ENCODE peak calls at places on chromosomes 16 and 17, in eight cellular contexts. D is DND-41, L is A673, U is IMR-90, C is GM23248, Y is upper lobe of right lung, T is neural progenitor cell, K is colonic mucosa. B is an unnamed sample. For H3K4me1, the result is how much of the 10 kb centered on the place peaks cover.

GRCh38 chr17:20127660-20128413 is 118.7 kb downstream of the SPECC1 start:
- DNase-seq in T (no peak), C (peak), U (peak), D (no peak), K (no peak), Y (no peak), L (no peak), B (no peak)

GRCh38 chr16:88078111-88078775 is 127.0 kb downstream of the BANP start:
- DNase-seq in L (no peak), K (no peak), U (no peak), T (no peak), Y (no peak), C (no peak), D (no peak), B (peak)

GRCh38 chr17:41793749-41794602 is 7.5 kb upstream of the JUP start:
- DNase-seq in Y (no peak), K (peak), L (no peak), D (no peak), C (peak), U (peak), T (peak), B (no peak)

GRCh38 chr17:77282524-77283515 is 142.1 kb downstream of the SEC14L1 start:
- DNase-seq in L (no peak), Y (peak), T (peak), U (peak), D (no peak), K (peak), C (peak), B (no peak)

GRCh38 chr16:64391009-64391663 is 730.7 kb downstream of the CDH11 start:
- DNase-seq in L (no peak), Y (no peak), T (no peak), U (peak), D (no peak), K (no peak), C (peak), B (no peak)

GRCh38 chr16:78584213-78584860 is 484.9 kb downstream of the WWOX start:
- DNase-seq in K (no peak), L (peak), D (no peak), T (no peak), C (no peak), U (no peak), Y (no peak), B (no peak)

GRCh38 chr17:5237541-5238016 is 2.9 kb upstream of the SCIMP start:
- DNase-seq in T (peak), L (peak), C (peak), D (peak), U (peak), K (peak), Y (peak), B (peak)

GRCh38 chr16:74029122-74029805 is 267.4 kb upstream of the PSMD7 start:
- DNase-seq in U (no peak), Y (no peak), C (no peak), K (peak), D (no peak), T (no peak), L (no peak), B (no peak)

GRCh38 chr16:51355195-51355594 is 204.1 kb upstream of the SALL1 start:
- DNase-seq in T (no peak), U (no peak), D (no peak), K (no peak), C (no peak), Y (no peak), L (no peak), B (no peak)

GRCh38 chr17:49815761-49816281 is 27.3 kb downstream of the KAT7 start:
- DNase-seq in U (no peak), K (no peak), T (peak), D (no peak), C (peak), L (peak), Y (no peak), B (no peak)

GRCh38 chr16:12546918-12547607 is 256.6 kb downstream of the CPPED1 start:
- DNase-seq in D (no peak), Y (no peak), T (no peak), K (no peak), C (peak), U (peak), L (peak), B (no peak)

GRCh38 chr16:23182206-23182674 is 305 bp upstream of the SCNN1G start:
- DNase-seq in T (peak), Y (peak), C (peak), U (peak), D (no peak), K (peak), L (peak), B (peak)

GRCh38 chr16:22065252-22065651 is 27.1 kb upstream of the VWA3A start:
- DNase-seq in Y (no peak), D (no peak), L (no peak), U (no peak), T (no peak), C (no peak), K (no peak), B (no peak)

GRCh38 chr17:10790491-10791401 is 13.2 kb downstream of the TMEM238L start:
- DNase-seq in D (no peak), L (no peak), Y (no peak), U (no peak), T (no peak), C (peak), K (no peak), B (no peak)

GRCh38 chr17:58279736-58280479 is 827 bp downstream of the MPO start:
- DNase-seq in D (no peak), Y (peak), L (no peak), C (no peak), K (no peak), T (no peak), U (no peak), B (peak)

GRCh38 chr17:64503821-64504768 is 2.0 kb downstream of the DDX5 start:
- DNase-seq in U (no peak), D (no peak), K (no peak), Y (no peak), C (peak), T (no peak), L (no peak), B (no peak)

GRCh38 chr17:45221997-45222272 is 250 bp downstream of the FMNL1 start:
- DNase-seq in D (no peak), Y (no peak), C (peak), U (no peak), T (peak), L (no peak), K (no peak), B (peak)

GRCh38 chr17:57142925-57143324 is 57.9 kb downstream of the AKAP1 start:
- DNase-seq in D (no peak), C (peak), K (no peak), T (no peak), L (no peak), U (no peak), Y (no peak), B (no peak)

GRCh38 chr17:38879878-38880727 is 10.2 kb downstream of the LASP1 start:
- DNase-seq in L (peak), U (peak), T (peak), K (no peak), C (peak), Y (no peak), D (no peak), B (no peak)

GRCh38 chr17:1164935-1165556 is 14.7 kb downstream of the ABR start:
- DNase-seq in D (no peak), K (no peak), Y (no peak), C (no peak), T (no peak), L (no peak), U (no peak), B (peak)

GRCh38 chr16:87963400-87963799 is 12.2 kb downstream of the BANP start:
- DNase-seq in D (no peak), L (peak), U (peak), Y (no peak), T (no peak), C (peak), K (no peak), B (no peak)

GRCh38 chr16:81629896-81630631 is 149.0 kb upstream of the PLCG2 start:
- DNase-seq in L (no peak), Y (no peak), K (no peak), T (no peak), D (no peak), U (no peak), C (no peak), B (no peak)

GRCh38 chr17:65122836-65123756 is 14.1 kb upstream of the RGS9 start:
- DNase-seq in C (peak), D (peak), K (peak), T (peak), L (peak), U (peak), Y (peak), B (peak)

GRCh38 chr16:81266680-81267095 is 28.2 kb downstream of the BCO1 start:
- DNase-seq in L (no peak), T (no peak), C (no peak), Y (no peak), K (peak), U (no peak), D (peak), B (no peak)

GRCh38 chr16:1900452-1900774 is 17.8 kb downstream of the HS3ST6 start:
- DNase-seq in L (no peak), Y (no peak), K (no peak), U (no peak), D (no peak), C (no peak), T (no peak), B (no peak)

GRCh38 chr16:1899641-1900451 is 18.4 kb downstream of the HS3ST6 start:
- DNase-seq in T (no peak), D (no peak), K (peak), C (no peak), Y (no peak), U (no peak), L (no peak), B (no peak)

GRCh38 chr16:1890701-1891035 is 18.7 kb upstream of the MEIOB start:
- DNase-seq in Y (no peak), L (no peak), C (no peak), T (no peak), K (no peak), D (no peak), U (no peak), B (no peak)

GRCh38 chr16:1895068-1895467 is 23.1 kb upstream of the MEIOB start:
- DNase-seq in U (no peak), C (no peak), Y (no peak), D (no peak), L (no peak), T (no peak), K (peak), B (no peak)

GRCh38 chr16:1895949-1896675 is 22.1 kb downstream of the HS3ST6 start:
- DNase-seq in L (no peak), Y (no peak), T (no peak), U (no peak), K (no peak), D (no peak), C (no peak), B (no peak)
- H3K4me3 ChIP-seq in L (no peak), Y (no peak), T (no peak), U (no peak), K (no peak), D (no peak), C (no peak), B (no peak)

GRCh38 chr17:72634621-72635020 is 457.9 kb downstream of the SLC39A11 start:
- DNase-seq in T (no peak), C (no peak), L (no peak), D (peak), K (peak), Y (no peak), U (no peak), B (no peak)

GRCh38 chr17:72632026-72632684 is 460.3 kb downstream of the SLC39A11 start:
- DNase-seq in L (no peak), D (no peak), K (peak), T (no peak), U (no peak), C (no peak), Y (no peak), B (no peak)

GRCh38 chr17:72635034-72635654 is 457.3 kb downstream of the SLC39A11 start:
- DNase-seq in Y (no peak), U (no peak), D (no peak), T (no peak), L (no peak), C (no peak), K (peak), B (no peak)

GRCh38 chr17:72631568-72631967 is 460.9 kb downstream of the SLC39A11 start:
- DNase-seq in U (no peak), L (no peak), D (no peak), K (no peak), C (no peak), Y (no peak), T (peak), B (no peak)
- H3K27ac ChIP-seq in U (no peak), L (no peak), D (no peak), K (peak), C (no peak), Y (no peak), T (no peak), B (no peak)

DNA sequence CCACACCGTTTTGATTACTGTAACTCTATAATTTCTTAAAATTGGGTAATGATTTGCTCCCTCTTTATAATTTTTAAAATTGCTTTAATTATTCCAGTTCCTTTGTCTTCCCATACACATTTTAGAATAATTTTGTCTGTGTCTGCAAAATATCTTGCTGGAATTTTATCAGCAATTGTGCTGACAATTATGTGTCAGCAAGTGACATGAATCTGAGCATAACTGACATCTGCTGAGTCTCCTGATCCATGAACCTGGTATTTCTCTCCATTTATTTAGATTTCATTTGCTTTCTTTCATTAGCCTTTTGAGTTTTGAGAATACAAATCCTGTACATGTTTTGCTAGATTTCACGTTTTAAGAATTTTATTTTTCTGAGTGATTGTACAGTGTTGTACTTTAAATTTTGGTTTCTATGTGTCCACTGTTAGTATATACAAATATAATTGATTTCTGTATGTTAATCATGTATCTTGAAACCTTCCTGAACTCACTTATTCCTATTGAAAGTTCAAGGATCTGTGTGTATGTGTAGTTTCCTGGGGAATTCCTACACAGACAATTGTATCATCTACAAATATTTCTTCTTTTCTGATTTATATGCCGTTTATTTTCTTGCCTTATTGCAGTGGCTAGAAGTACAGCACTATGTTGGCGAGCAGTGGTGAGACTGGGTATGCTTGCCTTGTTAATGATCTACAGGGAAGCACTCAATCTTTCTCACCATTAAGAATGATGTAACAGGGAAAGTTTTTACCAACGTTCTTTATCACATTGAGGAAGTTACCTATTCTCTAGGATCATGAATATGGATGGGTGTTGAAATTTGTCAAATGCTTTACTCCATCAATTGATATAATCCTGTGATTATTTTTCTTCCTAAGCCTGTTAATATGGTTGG is 45.2 kb downstream of the N4BP1 start:
- DNase-seq in Y (no peak), D (no peak), K (no peak), U (no peak), T (no peak), C (no peak), L (no peak), B (no peak)
- H3K4me1 ChIP-seq in Y (under half), D (under half), K (under half), U (under half), T (under half), C (under half), L (under half), B (half or more)

GRCh38 chr16:56190903-56191806 is at the start of gene GNAO1:
- DNase-seq in T (peak), C (peak), U (peak), D (peak), Y (peak), K (no peak), L (peak), B (peak)

GRCh38 chr16:56192971-56193936 is 2.0 kb downstream of the GNAO1 start:
- DNase-seq in L (no peak), T (peak), D (peak), K (no peak), U (no peak), C (no peak), Y (no peak), B (no peak)

GRCh38 chr16:56192644-56192960 is 1.3 kb downstream of the GNAO1 start:
- DNase-seq in C (no peak), Y (no peak), L (no peak), K (no peak), T (no peak), U (no peak), D (no peak), B (no peak)

GRCh38 chr16:56189990-56190902 is 1.0 kb upstream of the GNAO1 start:
- DNase-seq in D (no peak), K (no peak), T (peak), Y (no peak), U (no peak), L (no peak), C (peak), B (peak)

DNA sequence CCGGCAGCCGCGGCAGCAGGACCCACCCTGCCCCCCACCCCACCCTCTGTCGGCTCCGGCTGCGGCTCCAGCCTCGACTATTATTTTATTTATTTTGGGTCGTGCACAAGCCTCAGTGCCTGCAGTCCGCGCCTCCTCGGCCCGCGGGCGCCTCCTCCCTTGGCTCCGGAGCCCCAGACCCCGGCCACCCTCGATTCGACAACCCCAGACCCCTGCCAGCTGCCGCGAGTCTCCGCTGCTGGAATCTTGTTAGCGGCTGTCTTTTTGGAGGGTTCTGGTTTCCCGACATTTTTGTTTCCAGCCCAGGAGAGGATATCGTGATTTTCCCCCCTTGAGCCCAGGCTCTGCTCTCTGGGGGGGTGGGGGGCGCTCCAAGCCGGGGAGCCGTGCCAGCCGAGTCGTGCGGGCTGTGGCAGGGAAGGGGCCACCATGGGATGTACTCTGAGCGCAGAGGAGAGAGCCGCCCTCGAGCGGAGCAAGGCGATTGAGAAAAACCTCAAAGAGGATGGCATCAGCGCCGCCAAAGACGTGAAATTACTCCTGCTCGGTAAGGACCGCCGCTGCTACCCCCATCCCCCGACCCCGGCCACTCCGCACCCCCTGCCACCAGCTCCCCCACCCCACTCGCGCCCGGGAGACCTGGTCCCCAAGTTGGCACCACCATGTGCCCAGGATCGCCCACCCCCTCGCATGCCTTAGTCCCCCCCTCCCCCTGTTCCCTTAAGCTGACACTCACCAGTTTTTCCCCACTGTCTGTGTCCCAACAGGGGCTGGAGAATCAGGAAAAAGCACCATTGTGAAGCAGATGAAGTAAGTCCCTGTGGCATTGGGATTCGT is 736 bp downstream of the GNAO1 start:
- DNase-seq in Y (no peak), T (peak), C (no peak), U (no peak), K (no peak), L (no peak), D (peak), B (peak)
- H3K4me3 ChIP-seq in Y (peak), T (peak), C (peak), U (peak), K (peak), L (peak), D (peak), B (peak)

GRCh38 chr17:7591596-7591995 is 1.7 kb upstream of the SOX15 start:
- DNase-seq in D (no peak), U (no peak), C (no peak), Y (no peak), K (no peak), L (no peak), T (no peak), B (no peak)
- H3K27ac ChIP-seq in D (no peak), U (no peak), C (no peak), Y (no peak), K (no peak), L (no peak), T (peak), B (no peak)

DNA sequence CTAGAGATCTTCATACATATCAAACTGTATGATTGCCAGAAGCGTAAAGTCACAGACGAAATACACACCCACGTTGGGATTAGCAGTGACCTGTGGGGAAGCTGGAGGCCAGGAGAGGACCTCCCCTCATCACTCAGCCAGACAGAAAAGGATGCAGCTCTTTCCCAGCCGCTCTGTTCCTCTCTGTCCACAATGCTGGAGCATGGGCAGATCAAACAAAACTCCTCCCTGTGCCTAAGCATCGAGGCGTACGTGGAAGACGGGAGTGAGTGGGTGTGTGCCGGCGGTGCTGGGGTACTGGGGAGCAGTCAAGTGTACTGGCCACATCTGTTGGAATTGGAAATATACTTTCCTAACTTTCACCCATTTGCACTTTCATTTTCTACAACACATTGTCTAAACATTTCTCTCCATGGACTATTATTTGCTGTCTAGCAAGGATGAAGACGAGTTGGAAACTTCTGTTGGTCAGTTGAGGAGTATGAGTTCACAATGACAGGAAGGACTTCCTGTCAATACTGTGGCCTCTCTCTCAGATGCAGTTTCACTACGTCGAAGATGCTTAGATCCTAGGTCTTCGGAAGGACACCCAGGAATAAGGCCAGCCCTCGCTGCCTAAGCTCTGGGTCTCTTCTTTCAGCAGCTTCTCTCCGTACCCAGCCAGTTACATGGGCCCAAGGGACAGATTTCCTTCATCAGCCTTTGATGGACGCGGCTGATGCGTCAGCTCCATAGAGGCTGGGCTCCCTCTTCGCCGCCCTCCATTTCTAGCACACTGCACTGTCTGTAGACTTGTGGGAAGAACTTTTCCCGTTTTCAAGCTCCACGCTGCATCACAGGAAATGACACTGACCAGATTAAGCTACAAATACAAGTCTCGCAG is 30.6 kb upstream of the ENDOV start:
- DNase-seq in T (no peak), D (no peak), L (no peak), U (no peak), C (no peak), K (no peak), Y (no peak), B (no peak)
- H3K4me1 ChIP-seq in T (under half), D (under half), L (under half), U (under half), C (under half), K (under half), Y (under half), B (under half)

GRCh38 chr17:21289902-21290571 is 5.5 kb downstream of the MAP2K3 start:
- DNase-seq in C (peak), T (no peak), Y (no peak), K (no peak), L (no peak), U (no peak), D (no peak), B (no peak)
- H3K4me3 ChIP-seq in C (no peak), T (no peak), Y (no peak), K (no peak), L (no peak), U (no peak), D (no peak), B (no peak)

B was measured in spleen.